ENCODE peak calls at places on chromosomes 4 and X, in five cellular contexts. J is GM23248, X is psoas muscle, R is fibroblast of lung, S is suprapubic skin. H is an unnamed sample.

GRCh38 chr4:182916483-182917181 is 554 bp downstream of the DCTD start:
- DNase-seq in J (peak; percentile 90), X (peak; percentile 81), R (peak; percentile 70), S (peak; percentile 82), H (peak; percentile 78)

GRCh38 chr4:60128916-60129315 is 1071.2 kb upstream of the ADGRL3 start:
- DNase-seq in J (no peak), X (no peak), R (no peak), S (no peak), H (no peak)

GRCh38 chr4:22487333-22487732 is 28.5 kb downstream of the ADGRA3 start:
- DNase-seq in J (no peak), X (no peak), R (no peak), S (no peak), H (no peak)

GRCh38 chrX:47218920-47219815 is 687 bp downstream of the CDK16 start:
- DNase-seq in J (peak; percentile 47), X (peak; percentile 83), R (peak; percentile 12), S (peak; percentile 79), H (peak; percentile 61)

GRCh38 chr4:41155194-41155830 is 59.0 kb downstream of the APBB2 start:
- DNase-seq in J (peak; percentile 86), X (no peak), R (peak; percentile 52), S (no peak), H (no peak)

GRCh38 chrX:49282647-49283011 is 13.0 kb downstream of the PPP1R3F start:
- DNase-seq in J (peak; percentile 60), X (no peak), R (peak; percentile 52), S (no peak), H (no peak)

GRCh38 chrX:54181196-54181953 is 1.7 kb downstream of the FAM120C start:
- DNase-seq in J (peak; percentile 17), X (no peak), R (peak; percentile 47), S (no peak), H (no peak)

GRCh38 chr4:7687006-7687405 is 252.3 kb upstream of the PSAPL1 start:
- DNase-seq in J (no peak), X (peak; percentile 6), R (no peak), S (no peak), H (peak; percentile 21)

GRCh38 chr4:108830509-108831244 is 67.8 kb upstream of the ETNPPL start:
- DNase-seq in J (peak; percentile 6), X (peak; percentile 68), R (peak; percentile 42), S (no peak), H (peak; percentile 79)

GRCh38 chr4:74054483-74055032 is 16.1 kb upstream of the CXCL3 start:
- DNase-seq in J (no peak), X (no peak), R (no peak), S (no peak), H (no peak)

GRCh38 chr4:98262431-98262830 is 1.2 kb downstream of the RAP1GDS1 start:
- DNase-seq in J (peak; percentile 30), X (no peak), R (no peak), S (no peak), H (no peak)

GRCh38 chr4:166144607-166145006 is 271.6 kb downstream of the TLL1 start:
- DNase-seq in J (no peak), X (no peak), R (no peak), S (no peak), H (no peak)

GRCh38 chr4:119659576-119659975 is 31.0 kb upstream of the PDE5A start:
- DNase-seq in J (peak; percentile 30), X (no peak), R (peak; percentile 94), S (no peak), H (no peak)

GRCh38 chr4:86269354-86269753 is 90.5 kb downstream of the MAPK10 start:
- DNase-seq in J (no peak), X (no peak), R (no peak), S (no peak), H (no peak)

GRCh38 chr4:36322921-36323354 is 41.5 kb downstream of the DTHD1 start:
- DNase-seq in J (no peak), X (no peak), R (no peak), S (no peak), H (no peak)

GRCh38 chr4:158996669-158997074 is 106.2 kb upstream of the RAPGEF2 start:
- DNase-seq in J (peak; percentile 98), X (no peak), R (peak; percentile 95), S (no peak), H (no peak)

GRCh38 chr4:2689825-2690700 is 66.1 kb downstream of the TNIP2 start:
- DNase-seq in J (no peak), X (peak; percentile 53), R (no peak), S (no peak), H (no peak)
- H3K36me3 ChIP-seq in J (peaks cover 38% of the 10 kb centered on the region), X (peaks cover 3% of the 10 kb centered on the region), R (peaks cover 25% of the 10 kb centered on the region), S (peaks cover 89% of the 10 kb centered on the region), H (peaks cover 90% of the 10 kb centered on the region)

GRCh38 chr4:121817006-121817405 is 6.7 kb downstream of the CCNA2 start:
- DNase-seq in J (no peak), X (no peak), R (no peak), S (no peak), H (no peak)
- H3K36me3 ChIP-seq in J (peaks cover 66% of the 10 kb centered on the region), X (no peaks in the 10 kb centered on the region), R (peaks cover 2% of the 10 kb centered on the region), S (peaks cover 64% of the 10 kb centered on the region), H (peaks cover 70% of the 10 kb centered on the region)

DNA sequence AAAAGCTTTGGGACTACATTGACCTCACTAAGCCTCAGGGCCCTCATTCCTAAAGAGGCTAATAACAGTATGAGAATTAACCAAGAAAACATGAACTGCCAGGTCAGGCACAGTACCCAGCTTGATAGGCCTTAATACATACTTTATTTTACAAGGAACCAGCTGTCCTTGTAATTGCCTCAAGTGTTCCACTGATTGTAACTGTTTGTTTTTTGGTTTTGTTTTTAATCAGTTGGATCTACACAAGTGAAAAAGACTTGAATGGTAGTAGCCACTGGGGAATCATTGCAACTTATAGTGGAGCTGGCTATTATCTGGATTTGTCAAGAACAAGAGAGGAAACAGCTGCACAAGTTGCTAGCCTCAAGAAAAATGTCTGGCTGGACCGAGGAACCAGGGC is 35.6 kb downstream of the PKD2 start:
- DNase-seq in J (no peak), X (no peak), R (no peak), S (no peak), H (no peak)
- H3K36me3 ChIP-seq in J (peaks cover 83% of the 10 kb centered on the region), X (peaks cover 7% of the 10 kb centered on the region), R (peaks cover 24% of the 10 kb centered on the region), S (peaks cover 78% of the 10 kb centered on the region), H (peaks cover 97% of the 10 kb centered on the region)

DNA sequence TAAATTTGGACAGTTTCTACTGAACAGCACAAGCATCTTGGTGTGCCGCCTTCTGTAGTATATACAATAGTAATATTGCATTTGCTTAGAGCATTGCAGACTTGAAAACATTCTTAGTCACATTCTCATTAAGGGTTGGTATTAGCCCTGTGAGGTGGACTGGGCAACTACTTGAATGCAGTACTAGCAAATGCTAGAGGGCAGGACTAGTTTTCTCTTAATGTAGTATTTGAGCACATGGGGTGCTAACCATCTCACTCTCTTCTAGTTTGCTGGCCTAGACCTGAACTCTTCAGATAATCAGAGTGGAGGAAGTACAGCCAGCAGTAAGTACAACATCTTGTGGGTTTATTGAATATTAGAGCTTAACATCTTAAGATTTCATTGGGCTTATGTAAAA is 3.2 kb downstream of the DDX3X start:
- DNase-seq in J (peak; percentile 41), X (no peak), R (no peak), S (no peak), H (no peak)
- H3K36me3 ChIP-seq in J (peaks cover 24% of the 10 kb centered on the region), X (no peaks in the 10 kb centered on the region), R (peaks cover 5% of the 10 kb centered on the region), S (peaks cover 6% of the 10 kb centered on the region), H (peaks cover 38% of the 10 kb centered on the region)

GRCh38 chrX:73828080-73828720 is 265.2 kb downstream of the CHIC1 start:
- DNase-seq in J (no peak), X (no peak), R (no peak), S (no peak), H (no peak)
- H3K36me3 ChIP-seq in J (no peaks in the 10 kb centered on the region), X (no peaks in the 10 kb centered on the region), R (no peaks in the 10 kb centered on the region), S (no peaks in the 10 kb centered on the region), H (no peaks in the 10 kb centered on the region)

DNA sequence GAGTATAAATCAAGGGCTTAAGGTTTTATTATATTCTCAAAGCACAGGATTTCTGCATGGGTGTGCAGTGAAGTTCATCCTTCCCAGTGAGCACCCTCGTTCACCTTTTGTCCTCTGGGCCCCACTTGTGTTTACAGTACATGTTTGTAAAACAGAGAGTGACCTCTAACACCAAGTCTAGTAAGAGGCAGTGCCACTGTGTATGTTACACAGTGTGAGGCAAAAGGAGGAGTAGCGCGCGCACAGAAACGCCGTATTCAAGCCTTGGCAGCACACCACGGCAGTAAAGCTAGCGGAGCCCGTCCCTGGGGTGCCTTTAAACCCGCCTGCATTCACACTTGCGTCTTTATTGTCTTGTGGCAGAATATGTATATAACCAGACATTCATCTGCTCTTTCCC is 51.9 kb downstream of the CCNI start:
- DNase-seq in J (no peak), X (no peak), R (peak; percentile 58), S (no peak), H (no peak)
- H3K36me3 ChIP-seq in J (peaks cover 83% of the 10 kb centered on the region), X (peaks cover 7% of the 10 kb centered on the region), R (peaks cover 47% of the 10 kb centered on the region), S (peaks cover 65% of the 10 kb centered on the region), H (peaks cover 83% of the 10 kb centered on the region)

H was measured in lower lobe of right lung.